ENCODE peak calls at places on chromosome 17, in eight cellular contexts. One of them, this sample, is unnamed. For H3K4me1, the result is how much of the 10 kb centered on the place peaks cover.

GRCh38 chr17:1055751-1056645 is 59.1 kb downstream of the TIMM22 start:
- DNase-seq in suprapubic skin: no peak
- DNase-seq in tibial nerve: peak
- DNase-seq in transverse colon: peak
- DNase-seq in A549: peak
- DNase-seq in body of pancreas: peak
- DNase-seq in prostate gland: peak
- DNase-seq in upper lobe of left lung: no peak
- DNase-seq in this sample: peak

GRCh38 chr17:14840616-14841231 is 424.4 kb downstream of the PMP22 start:
- DNase-seq in suprapubic skin: no peak
- DNase-seq in tibial nerve: no peak
- DNase-seq in transverse colon: no peak
- DNase-seq in A549: no peak
- DNase-seq in body of pancreas: no peak
- DNase-seq in prostate gland: no peak
- DNase-seq in upper lobe of left lung: no peak
- DNase-seq in this sample: no peak

GRCh38 chr17:63702616-63703015 is 2.7 kb upstream of the LIMD2 start:
- DNase-seq in suprapubic skin: peak
- DNase-seq in tibial nerve: no peak
- DNase-seq in transverse colon: no peak
- DNase-seq in A549: no peak
- DNase-seq in body of pancreas: no peak
- DNase-seq in prostate gland: no peak
- DNase-seq in upper lobe of left lung: no peak
- DNase-seq in this sample: no peak

GRCh38 chr17:50167371-50167770 is 1.6 kb downstream of the SGCA start:
- DNase-seq in suprapubic skin: no peak
- DNase-seq in tibial nerve: no peak
- DNase-seq in transverse colon: no peak
- DNase-seq in A549: no peak
- DNase-seq in body of pancreas: no peak
- DNase-seq in prostate gland: no peak
- DNase-seq in upper lobe of left lung: no peak
- DNase-seq in this sample: no peak

GRCh38 chr17:17151055-17151454 is 55.1 kb downstream of the PLD6 start:
- DNase-seq in suprapubic skin: no peak
- DNase-seq in tibial nerve: no peak
- DNase-seq in transverse colon: no peak
- DNase-seq in A549: peak
- DNase-seq in body of pancreas: no peak
- DNase-seq in prostate gland: no peak
- DNase-seq in upper lobe of left lung: no peak
- DNase-seq in this sample: no peak

GRCh38 chr17:28578246-28579195 is 1.8 kb upstream of the ALDOC start:
- DNase-seq in suprapubic skin: no peak
- DNase-seq in tibial nerve: no peak
- DNase-seq in transverse colon: no peak
- DNase-seq in A549: no peak
- DNase-seq in body of pancreas: no peak
- DNase-seq in prostate gland: no peak
- DNase-seq in upper lobe of left lung: no peak
- DNase-seq in this sample: no peak

GRCh38 chr17:10149573-10150399 is 48.6 kb downstream of the GAS7 start:
- DNase-seq in suprapubic skin: no peak
- DNase-seq in tibial nerve: no peak
- DNase-seq in transverse colon: no peak
- DNase-seq in A549: peak
- DNase-seq in body of pancreas: peak
- DNase-seq in prostate gland: no peak
- DNase-seq in upper lobe of left lung: peak
- DNase-seq in this sample: no peak

GRCh38 chr17:16406742-16407674 is 8.4 kb upstream of the TRPV2 start:
- DNase-seq in suprapubic skin: no peak
- DNase-seq in tibial nerve: no peak
- DNase-seq in transverse colon: peak
- DNase-seq in A549: peak
- DNase-seq in body of pancreas: no peak
- DNase-seq in prostate gland: no peak
- DNase-seq in upper lobe of left lung: peak
- DNase-seq in this sample: no peak

GRCh38 chr17:13362341-13363122 is 239.2 kb downstream of the HS3ST3A1 start:
- DNase-seq in suprapubic skin: no peak
- DNase-seq in tibial nerve: no peak
- DNase-seq in transverse colon: no peak
- DNase-seq in A549: no peak
- DNase-seq in body of pancreas: no peak
- DNase-seq in prostate gland: no peak
- DNase-seq in upper lobe of left lung: no peak
- DNase-seq in this sample: no peak

GRCh38 chr17:49895812-49896211 is 47.9 kb upstream of the TAC4 start:
- DNase-seq in suprapubic skin: no peak
- DNase-seq in tibial nerve: no peak
- DNase-seq in transverse colon: no peak
- DNase-seq in A549: no peak
- DNase-seq in body of pancreas: no peak
- DNase-seq in prostate gland: no peak
- DNase-seq in upper lobe of left lung: no peak
- DNase-seq in this sample: no peak

GRCh38 chr17:27921599-27921998 is 28.4 kb upstream of the LYRM9 start:
- DNase-seq in suprapubic skin: no peak
- DNase-seq in tibial nerve: no peak
- DNase-seq in transverse colon: no peak
- DNase-seq in A549: no peak
- DNase-seq in body of pancreas: no peak
- DNase-seq in prostate gland: no peak
- DNase-seq in upper lobe of left lung: no peak
- DNase-seq in this sample: no peak

GRCh38 chr17:60524463-60525346 is 1.3 kb downstream of the APPBP2 start:
- DNase-seq in suprapubic skin: no peak
- DNase-seq in tibial nerve: no peak
- DNase-seq in transverse colon: no peak
- DNase-seq in A549: no peak
- DNase-seq in body of pancreas: no peak
- DNase-seq in prostate gland: no peak
- DNase-seq in upper lobe of left lung: no peak
- DNase-seq in this sample: no peak

GRCh38 chr17:57999496-58000017 is 7.5 kb downstream of the SRSF1 start:
- DNase-seq in suprapubic skin: no peak
- DNase-seq in tibial nerve: no peak
- DNase-seq in transverse colon: no peak
- DNase-seq in A549: peak
- DNase-seq in body of pancreas: no peak
- DNase-seq in prostate gland: peak
- DNase-seq in upper lobe of left lung: no peak
- DNase-seq in this sample: no peak

GRCh38 chr17:48513097-48513496 is 17.7 kb downstream of the HOXB1 start:
- DNase-seq in suprapubic skin: no peak
- DNase-seq in tibial nerve: no peak
- DNase-seq in transverse colon: no peak
- DNase-seq in A549: no peak
- DNase-seq in body of pancreas: no peak
- DNase-seq in prostate gland: no peak
- DNase-seq in upper lobe of left lung: no peak
- DNase-seq in this sample: no peak

GRCh38 chr17:8226536-8227237 is 16.3 kb upstream of the AURKB start:
- DNase-seq in suprapubic skin: peak
- DNase-seq in tibial nerve: peak
- DNase-seq in transverse colon: peak
- DNase-seq in A549: peak
- DNase-seq in body of pancreas: peak
- DNase-seq in prostate gland: peak
- DNase-seq in upper lobe of left lung: peak
- DNase-seq in this sample: peak

GRCh38 chr17:28973414-28973813 is 22.1 kb upstream of the PHF12 start:
- DNase-seq in suprapubic skin: no peak
- DNase-seq in tibial nerve: no peak
- DNase-seq in transverse colon: no peak
- DNase-seq in A549: no peak
- DNase-seq in body of pancreas: no peak
- DNase-seq in prostate gland: no peak
- DNase-seq in upper lobe of left lung: peak
- DNase-seq in this sample: no peak

GRCh38 chr17:74872313-74873035 is at the start of gene FDXR:
- DNase-seq in suprapubic skin: no peak
- DNase-seq in tibial nerve: no peak
- DNase-seq in transverse colon: no peak
- DNase-seq in A549: no peak
- DNase-seq in body of pancreas: no peak
- DNase-seq in prostate gland: no peak
- DNase-seq in upper lobe of left lung: no peak
- DNase-seq in this sample: no peak

GRCh38 chr17:59848778-59849177 is 44.0 kb downstream of the TUBD1 start:
- DNase-seq in suprapubic skin: peak
- DNase-seq in tibial nerve: peak
- DNase-seq in transverse colon: peak
- DNase-seq in A549: no peak
- DNase-seq in body of pancreas: peak
- DNase-seq in prostate gland: no peak
- DNase-seq in upper lobe of left lung: peak
- DNase-seq in this sample: no peak

GRCh38 chr17:65446838-65447526 is 114.5 kb downstream of the AXIN2 start:
- DNase-seq in suprapubic skin: no peak
- DNase-seq in tibial nerve: no peak
- DNase-seq in transverse colon: no peak
- DNase-seq in A549: no peak
- DNase-seq in body of pancreas: no peak
- DNase-seq in prostate gland: no peak
- DNase-seq in upper lobe of left lung: no peak
- DNase-seq in this sample: no peak

GRCh38 chr17:65446043-65446442 is 115.4 kb downstream of the AXIN2 start:
- DNase-seq in suprapubic skin: no peak
- DNase-seq in tibial nerve: no peak
- DNase-seq in transverse colon: no peak
- DNase-seq in A549: no peak
- DNase-seq in body of pancreas: no peak
- DNase-seq in prostate gland: no peak
- DNase-seq in upper lobe of left lung: peak
- DNase-seq in this sample: no peak

GRCh38 chr17:65444049-65444448 is 117.4 kb downstream of the AXIN2 start:
- DNase-seq in suprapubic skin: no peak
- DNase-seq in tibial nerve: no peak
- DNase-seq in transverse colon: no peak
- DNase-seq in A549: no peak
- DNase-seq in body of pancreas: no peak
- DNase-seq in prostate gland: no peak
- DNase-seq in upper lobe of left lung: no peak
- DNase-seq in this sample: no peak

GRCh38 chr17:65449495-65449894 is 112.0 kb downstream of the AXIN2 start:
- DNase-seq in suprapubic skin: no peak
- DNase-seq in tibial nerve: no peak
- DNase-seq in transverse colon: no peak
- DNase-seq in A549: no peak
- DNase-seq in body of pancreas: no peak
- DNase-seq in prostate gland: no peak
- DNase-seq in upper lobe of left lung: no peak
- DNase-seq in this sample: no peak

GRCh38 chr17:65447823-65448222 is 113.6 kb downstream of the AXIN2 start:
- DNase-seq in suprapubic skin: no peak
- DNase-seq in tibial nerve: no peak
- DNase-seq in transverse colon: no peak
- DNase-seq in A549: no peak
- DNase-seq in body of pancreas: no peak
- DNase-seq in prostate gland: no peak
- DNase-seq in upper lobe of left lung: no peak
- DNase-seq in this sample: no peak
- TF ChIP-seq POLR2A in suprapubic skin: no peak
- TF ChIP-seq POLR2A in tibial nerve: no peak
- TF ChIP-seq POLR2A in transverse colon: no peak
- TF ChIP-seq POLR2A in A549: no peak
- TF ChIP-seq POLR2A in body of pancreas: no peak
- TF ChIP-seq POLR2A in prostate gland: no peak
- TF ChIP-seq POLR2A in upper lobe of left lung: no peak
- TF ChIP-seq POLR2A in this sample: no peak

GRCh38 chr17:45294506-45294905 is 22.3 kb downstream of the MAP3K14 start:
- DNase-seq in suprapubic skin: no peak
- DNase-seq in tibial nerve: no peak
- DNase-seq in transverse colon: no peak
- DNase-seq in A549: no peak
- DNase-seq in body of pancreas: peak
- DNase-seq in prostate gland: peak
- DNase-seq in upper lobe of left lung: peak
- DNase-seq in this sample: peak
- H3K4me1 ChIP-seq in suprapubic skin: half or more
- H3K4me1 ChIP-seq in tibial nerve: half or more
- H3K4me1 ChIP-seq in transverse colon: half or more
- H3K4me1 ChIP-seq in A549: half or more
- H3K4me1 ChIP-seq in body of pancreas: half or more
- H3K4me1 ChIP-seq in prostate gland: under half
- H3K4me1 ChIP-seq in upper lobe of left lung: half or more
- H3K4me1 ChIP-seq in this sample: under half

DNA sequence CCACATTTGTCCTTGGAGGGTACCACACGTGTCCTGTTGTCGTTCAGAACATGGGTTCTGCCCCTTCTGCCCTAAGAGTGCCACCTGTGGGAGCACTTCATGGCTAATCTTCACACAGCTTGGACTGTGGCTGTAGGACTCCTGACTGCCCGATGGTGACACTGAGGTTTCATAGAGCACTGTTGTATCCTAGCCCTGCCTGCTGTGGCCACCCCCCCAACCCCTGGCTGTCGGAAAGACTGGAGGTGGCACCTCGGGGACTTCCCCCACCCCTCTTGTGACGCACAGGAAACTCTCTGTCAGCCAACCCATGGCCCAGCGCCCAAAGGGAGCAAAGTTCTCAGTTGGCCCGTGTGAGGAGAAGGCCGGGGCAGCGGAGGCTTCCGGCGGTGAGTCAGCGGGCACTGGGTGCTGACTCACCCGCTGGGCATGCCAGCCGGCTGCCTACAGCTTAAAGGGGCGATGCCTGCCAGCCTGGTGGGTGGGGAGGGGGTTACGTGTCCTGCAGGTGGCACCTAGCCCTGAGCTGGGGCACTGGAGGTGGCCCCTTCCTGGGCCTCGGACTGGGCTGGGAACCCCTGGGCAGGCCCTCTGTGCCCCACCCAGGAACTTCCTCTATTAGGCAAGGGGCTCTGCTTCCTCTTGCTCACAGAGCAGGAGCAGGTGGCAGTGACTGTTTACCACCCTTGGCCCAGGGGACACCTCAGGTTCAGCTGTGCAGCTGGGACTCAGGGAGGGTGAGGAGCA is 3.4 kb downstream of the MAP2K3 start:
- DNase-seq in suprapubic skin: peak
- DNase-seq in tibial nerve: peak
- DNase-seq in transverse colon: peak
- DNase-seq in A549: peak
- DNase-seq in body of pancreas: peak
- DNase-seq in prostate gland: peak
- DNase-seq in upper lobe of left lung: peak
- DNase-seq in this sample: peak
- TF ChIP-seq POLR2A in suprapubic skin: peak
- TF ChIP-seq POLR2A in tibial nerve: no peak
- TF ChIP-seq POLR2A in transverse colon: peak
- TF ChIP-seq POLR2A in A549: no peak
- TF ChIP-seq POLR2A in body of pancreas: peak
- TF ChIP-seq POLR2A in prostate gland: peak
- TF ChIP-seq POLR2A in upper lobe of left lung: no peak
- TF ChIP-seq POLR2A in this sample: no peak

DNA sequence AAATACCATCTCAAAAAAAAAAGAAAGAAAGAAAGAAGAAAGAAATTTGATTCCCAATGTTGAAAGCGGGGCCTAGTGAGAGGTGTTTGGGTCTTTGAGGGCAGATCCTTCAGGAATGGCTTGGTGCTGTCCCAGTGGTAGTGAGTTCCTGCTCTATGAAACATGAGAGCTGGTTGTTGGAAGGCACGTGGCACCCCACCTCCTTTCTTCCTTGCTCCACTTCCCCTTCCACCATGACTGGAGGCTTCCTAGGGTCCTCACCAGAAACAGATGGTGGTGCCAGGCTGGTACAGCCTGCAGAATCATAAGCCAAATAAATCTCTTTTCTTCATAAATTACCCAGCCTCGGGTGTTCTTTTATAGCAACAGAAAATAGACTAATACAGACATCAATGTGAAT is 147.3 kb upstream of the KCNJ18 start:
- DNase-seq in suprapubic skin: no peak
- DNase-seq in tibial nerve: no peak
- DNase-seq in transverse colon: no peak
- DNase-seq in A549: no peak
- DNase-seq in body of pancreas: no peak
- DNase-seq in prostate gland: no peak
- DNase-seq in upper lobe of left lung: no peak
- DNase-seq in this sample: no peak
- H3K4me1 ChIP-seq in suprapubic skin: under half
- H3K4me1 ChIP-seq in tibial nerve: under half
- H3K4me1 ChIP-seq in transverse colon: under half
- H3K4me1 ChIP-seq in A549: under half
- H3K4me1 ChIP-seq in body of pancreas: under half
- H3K4me1 ChIP-seq in prostate gland: under half
- H3K4me1 ChIP-seq in upper lobe of left lung: under half
- H3K4me1 ChIP-seq in this sample: under half